ENCODE peak calls at places on chromosomes 7 and 10, in five cellular contexts. One of them, this sample, is unnamed.

GRCh38 chr7:1240917-1241509 is 8.3 kb downstream of the UNCX start:
- DNase-seq in skeletal muscle cell: no peak
- DNase-seq in RPMI7951: no peak
- DNase-seq in H7: peak; percentile 93
- DNase-seq in ELF-1: peak; percentile 44
- DNase-seq in this sample: no peak

GRCh38 chr7:44534087-44534486 is 7.0 kb downstream of the NPC1L1 start:
- DNase-seq in skeletal muscle cell: no peak
- DNase-seq in RPMI7951: no peak
- DNase-seq in H7: no peak
- DNase-seq in ELF-1: no peak
- DNase-seq in this sample: no peak

GRCh38 chr10:54826994-54827560 is 26.0 kb upstream of the PCDH15 start:
- DNase-seq in skeletal muscle cell: no peak
- DNase-seq in RPMI7951: no peak
- DNase-seq in H7: no peak
- DNase-seq in ELF-1: no peak
- DNase-seq in this sample: no peak

GRCh38 chr10:52774600-52775106 is 2.1 kb upstream of the MBL2 start:
- DNase-seq in skeletal muscle cell: no peak
- DNase-seq in RPMI7951: no peak
- DNase-seq in H7: no peak
- DNase-seq in ELF-1: no peak
- DNase-seq in this sample: no peak

GRCh38 chr10:36253731-36254130 is 611.6 kb upstream of the FZD8 start:
- DNase-seq in skeletal muscle cell: peak; percentile 17
- DNase-seq in RPMI7951: no peak
- DNase-seq in H7: no peak
- DNase-seq in ELF-1: no peak
- DNase-seq in this sample: no peak

GRCh38 chr10:48522011-48522765 is 82.7 kb downstream of the ARHGAP22 start:
- DNase-seq in skeletal muscle cell: no peak
- DNase-seq in RPMI7951: peak; percentile 57
- DNase-seq in H7: no peak
- DNase-seq in ELF-1: no peak
- DNase-seq in this sample: no peak

GRCh38 chr7:91181949-91182348 is 82.3 kb upstream of the FZD1 start:
- DNase-seq in skeletal muscle cell: no peak
- DNase-seq in RPMI7951: peak; percentile 18
- DNase-seq in H7: no peak
- DNase-seq in ELF-1: no peak
- DNase-seq in this sample: no peak

GRCh38 chr10:1423676-1424253 is 313.6 kb downstream of the ADARB2 start:
- DNase-seq in skeletal muscle cell: no peak
- DNase-seq in RPMI7951: no peak
- DNase-seq in H7: no peak
- DNase-seq in ELF-1: no peak
- DNase-seq in this sample: no peak

GRCh38 chr10:3404381-3404780 is 231.8 kb upstream of the PITRM1 start:
- DNase-seq in skeletal muscle cell: no peak
- DNase-seq in RPMI7951: no peak
- DNase-seq in H7: no peak
- DNase-seq in ELF-1: no peak
- DNase-seq in this sample: no peak

GRCh38 chr7:70726951-70727378 is 405.0 kb upstream of the GALNT17 start:
- DNase-seq in skeletal muscle cell: no peak
- DNase-seq in RPMI7951: no peak
- DNase-seq in H7: no peak
- DNase-seq in ELF-1: peak; percentile 54
- DNase-seq in this sample: no peak

GRCh38 chr7:46244752-46245151 is 323.7 kb upstream of the IGFBP3 start:
- DNase-seq in skeletal muscle cell: no peak
- DNase-seq in RPMI7951: no peak
- DNase-seq in H7: no peak
- DNase-seq in ELF-1: no peak
- DNase-seq in this sample: no peak

GRCh38 chr7:80722596-80723141 is 84.2 kb downstream of the CD36 start:
- DNase-seq in skeletal muscle cell: peak; percentile 100
- DNase-seq in RPMI7951: peak; percentile 99
- DNase-seq in H7: no peak
- DNase-seq in ELF-1: peak; percentile 64
- DNase-seq in this sample: no peak

GRCh38 chr10:173741-174140 is 38.5 kb downstream of the ZMYND11 start:
- DNase-seq in skeletal muscle cell: no peak
- DNase-seq in RPMI7951: no peak
- DNase-seq in H7: no peak
- DNase-seq in ELF-1: no peak
- DNase-seq in this sample: no peak

GRCh38 chr7:1558841-1559625 is 3.0 kb upstream of the TMEM184A start:
- DNase-seq in skeletal muscle cell: no peak
- DNase-seq in RPMI7951: no peak
- DNase-seq in H7: peak; percentile 62
- DNase-seq in ELF-1: no peak
- DNase-seq in this sample: no peak

GRCh38 chr10:110651044-110651958 is 7.2 kb downstream of the RBM20 start:
- DNase-seq in skeletal muscle cell: peak; percentile 68
- DNase-seq in RPMI7951: peak; percentile 93
- DNase-seq in H7: no peak
- DNase-seq in ELF-1: no peak
- DNase-seq in this sample: no peak

GRCh38 chr10:50409965-50410811 is 158.9 kb upstream of the ASAH2 start:
- DNase-seq in skeletal muscle cell: no peak
- DNase-seq in RPMI7951: no peak
- DNase-seq in H7: no peak
- DNase-seq in ELF-1: no peak
- DNase-seq in this sample: no peak

GRCh38 chr7:98674461-98674860 is 57.4 kb downstream of the NPTX2 start:
- DNase-seq in skeletal muscle cell: no peak
- DNase-seq in RPMI7951: no peak
- DNase-seq in H7: no peak
- DNase-seq in ELF-1: no peak
- DNase-seq in this sample: no peak

GRCh38 chr10:80460399-80461207 is 6.5 kb downstream of the TSPAN14 start:
- DNase-seq in skeletal muscle cell: no peak
- DNase-seq in RPMI7951: peak; percentile 84
- DNase-seq in H7: peak; percentile 72
- DNase-seq in ELF-1: peak; percentile 92
- DNase-seq in this sample: no peak

GRCh38 chr10:58140054-58140453 is 127.6 kb downstream of the IPMK start:
- DNase-seq in skeletal muscle cell: no peak
- DNase-seq in RPMI7951: no peak
- DNase-seq in H7: no peak
- DNase-seq in ELF-1: no peak
- DNase-seq in this sample: no peak

GRCh38 chr10:17782921-17783665 is 26.1 kb upstream of the MRC1 start:
- DNase-seq in skeletal muscle cell: peak; percentile 36
- DNase-seq in RPMI7951: peak; percentile 95
- DNase-seq in H7: no peak
- DNase-seq in ELF-1: no peak
- DNase-seq in this sample: no peak

GRCh38 chr10:63437334-63437949 is 28.3 kb downstream of the JMJD1C start:
- DNase-seq in skeletal muscle cell: no peak
- DNase-seq in RPMI7951: no peak
- DNase-seq in H7: no peak
- DNase-seq in ELF-1: no peak
- DNase-seq in this sample: no peak

GRCh38 chr10:100148353-100149211 is 37.2 kb downstream of the ERLIN1 start:
- DNase-seq in skeletal muscle cell: peak; percentile 13
- DNase-seq in RPMI7951: peak; percentile 16
- DNase-seq in H7: no peak
- DNase-seq in ELF-1: no peak
- DNase-seq in this sample: no peak